ENCODE peak calls at places on chromosome 6, in six cellular contexts. One of them, this sample, is unnamed.

GRCh38 chr6:109892451-109893435 is 85.4 kb upstream of the GPR6 start:
- DNase-seq in stomach: peak; percentile 77
- DNase-seq in fibroblast of lung: no peak
- DNase-seq in CD8-positive, alpha-beta T cell: no peak
- DNase-seq in lower lobe of right lung: peak; percentile 52
- DNase-seq in GM23338: peak; percentile 82
- DNase-seq in this sample: no peak

GRCh38 chr6:107811591-107812218 is 12.4 kb downstream of the SCML4 start:
- DNase-seq in stomach: no peak
- DNase-seq in fibroblast of lung: peak; percentile 22
- DNase-seq in CD8-positive, alpha-beta T cell: peak; percentile 22
- DNase-seq in lower lobe of right lung: no peak
- DNase-seq in GM23338: no peak
- DNase-seq in this sample: no peak

GRCh38 chr6:125931733-125932450 is 24.7 kb upstream of the HINT3 start:
- DNase-seq in stomach: no peak
- DNase-seq in fibroblast of lung: peak; percentile 52
- DNase-seq in CD8-positive, alpha-beta T cell: no peak
- DNase-seq in lower lobe of right lung: no peak
- DNase-seq in GM23338: no peak
- DNase-seq in this sample: no peak

GRCh38 chr6:49550413-49551125 is at the start of gene C6orf141:
- DNase-seq in stomach: peak; percentile 31
- DNase-seq in fibroblast of lung: peak; percentile 59
- DNase-seq in CD8-positive, alpha-beta T cell: no peak
- DNase-seq in lower lobe of right lung: peak; percentile 48
- DNase-seq in GM23338: peak; percentile 88
- DNase-seq in this sample: peak; percentile 56

GRCh38 chr6:143223895-143224294 is 163.2 kb downstream of the AIG1 start:
- DNase-seq in stomach: no peak
- DNase-seq in fibroblast of lung: no peak
- DNase-seq in CD8-positive, alpha-beta T cell: no peak
- DNase-seq in lower lobe of right lung: no peak
- DNase-seq in GM23338: no peak
- DNase-seq in this sample: peak; percentile 66

GRCh38 chr6:158645064-158646022 is 800 bp upstream of the DYNLT1 start:
- DNase-seq in stomach: peak; percentile 14
- DNase-seq in fibroblast of lung: no peak
- DNase-seq in CD8-positive, alpha-beta T cell: no peak
- DNase-seq in lower lobe of right lung: no peak
- DNase-seq in GM23338: no peak
- DNase-seq in this sample: no peak

GRCh38 chr6:18343741-18344140 is 43.4 kb upstream of the RNF144B start:
- DNase-seq in stomach: no peak
- DNase-seq in fibroblast of lung: peak; percentile 81
- DNase-seq in CD8-positive, alpha-beta T cell: no peak
- DNase-seq in lower lobe of right lung: no peak
- DNase-seq in GM23338: no peak
- DNase-seq in this sample: peak; percentile 72

GRCh38 chr6:103027532-103027931 is 1634.0 kb downstream of the GRIK2 start:
- DNase-seq in stomach: no peak
- DNase-seq in fibroblast of lung: no peak
- DNase-seq in CD8-positive, alpha-beta T cell: no peak
- DNase-seq in lower lobe of right lung: no peak
- DNase-seq in GM23338: peak; percentile 55
- DNase-seq in this sample: no peak

GRCh38 chr6:134347916-134348805 is 30.2 kb upstream of the SGK1 start:
- DNase-seq in stomach: no peak
- DNase-seq in fibroblast of lung: peak; percentile 99
- DNase-seq in CD8-positive, alpha-beta T cell: no peak
- DNase-seq in lower lobe of right lung: no peak
- DNase-seq in GM23338: no peak
- DNase-seq in this sample: peak; percentile 89

GRCh38 chr6:30942338-30943060 is 1.7 kb downstream of the MUCL3 start:
- DNase-seq in stomach: peak; percentile 89
- DNase-seq in fibroblast of lung: peak; percentile 78
- DNase-seq in CD8-positive, alpha-beta T cell: no peak
- DNase-seq in lower lobe of right lung: peak; percentile 89
- DNase-seq in GM23338: peak; percentile 99
- DNase-seq in this sample: peak; percentile 63

GRCh38 chr6:117288083-117288715 is 22.8 kb downstream of the VGLL2 start:
- DNase-seq in stomach: no peak
- DNase-seq in fibroblast of lung: peak; percentile 36
- DNase-seq in CD8-positive, alpha-beta T cell: no peak
- DNase-seq in lower lobe of right lung: no peak
- DNase-seq in GM23338: no peak
- DNase-seq in this sample: no peak

GRCh38 chr6:35084041-35084491 is 57.1 kb downstream of the TCP11 start:
- DNase-seq in stomach: no peak
- DNase-seq in fibroblast of lung: no peak
- DNase-seq in CD8-positive, alpha-beta T cell: no peak
- DNase-seq in lower lobe of right lung: no peak
- DNase-seq in GM23338: no peak
- DNase-seq in this sample: no peak

GRCh38 chr6:40341726-40342125 is 245.4 kb downstream of the LRFN2 start:
- DNase-seq in stomach: no peak
- DNase-seq in fibroblast of lung: no peak
- DNase-seq in CD8-positive, alpha-beta T cell: no peak
- DNase-seq in lower lobe of right lung: no peak
- DNase-seq in GM23338: no peak
- DNase-seq in this sample: no peak

GRCh38 chr6:156949376-156949775 is 172.2 kb downstream of the ARID1B start:
- DNase-seq in stomach: no peak
- DNase-seq in fibroblast of lung: peak; percentile 89
- DNase-seq in CD8-positive, alpha-beta T cell: no peak
- DNase-seq in lower lobe of right lung: no peak
- DNase-seq in GM23338: no peak
- DNase-seq in this sample: peak; percentile 64

GRCh38 chr6:92122746-92123145 is 1296.6 kb downstream of the EPHA7 start:
- DNase-seq in stomach: no peak
- DNase-seq in fibroblast of lung: no peak
- DNase-seq in CD8-positive, alpha-beta T cell: no peak
- DNase-seq in lower lobe of right lung: no peak
- DNase-seq in GM23338: peak; percentile 59
- DNase-seq in this sample: no peak
- TF ChIP-seq CTCF in stomach: no peak
- TF ChIP-seq CTCF in fibroblast of lung: no peak
- TF ChIP-seq CTCF in CD8-positive, alpha-beta T cell: no peak
- TF ChIP-seq CTCF in lower lobe of right lung: peak; percentile 14
- TF ChIP-seq CTCF in GM23338: peak; percentile 55
- TF ChIP-seq CTCF in this sample: no peak

GRCh38 chr6:130847546-130847945 is 20.3 kb downstream of the SMLR1 start:
- DNase-seq in stomach: no peak
- DNase-seq in fibroblast of lung: no peak
- DNase-seq in CD8-positive, alpha-beta T cell: no peak
- DNase-seq in lower lobe of right lung: no peak
- DNase-seq in GM23338: no peak
- DNase-seq in this sample: no peak
- H3K4me3 ChIP-seq in stomach: no peak overlapping the region
- H3K4me3 ChIP-seq in fibroblast of lung: no peak overlapping the region
- H3K4me3 ChIP-seq in CD8-positive, alpha-beta T cell: no peak overlapping the region
- H3K4me3 ChIP-seq in lower lobe of right lung: no peak overlapping the region
- H3K4me3 ChIP-seq in GM23338: no peak overlapping the region
- H3K4me3 ChIP-seq in this sample: no peak overlapping the region

GRCh38 chr6:38179300-38179699 is 359.8 kb downstream of the ZFAND3 start:
- DNase-seq in stomach: peak; percentile 15
- DNase-seq in fibroblast of lung: no peak
- DNase-seq in CD8-positive, alpha-beta T cell: no peak
- DNase-seq in lower lobe of right lung: no peak
- DNase-seq in GM23338: no peak
- DNase-seq in this sample: no peak
- TF ChIP-seq CTCF in stomach: no peak
- TF ChIP-seq CTCF in fibroblast of lung: no peak
- TF ChIP-seq CTCF in CD8-positive, alpha-beta T cell: no peak
- TF ChIP-seq CTCF in lower lobe of right lung: no peak
- TF ChIP-seq CTCF in GM23338: peak; percentile 10
- TF ChIP-seq CTCF in this sample: no peak

GRCh38 chr6:149646599-149646998 is 1.9 kb downstream of the KATNA1 start:
- DNase-seq in stomach: no peak
- DNase-seq in fibroblast of lung: no peak
- DNase-seq in CD8-positive, alpha-beta T cell: no peak
- DNase-seq in lower lobe of right lung: no peak
- DNase-seq in GM23338: no peak
- DNase-seq in this sample: no peak
- H3K4me3 ChIP-seq in stomach: no peak overlapping the region
- H3K4me3 ChIP-seq in fibroblast of lung: peak overlapping the region; percentile 96
- H3K4me3 ChIP-seq in CD8-positive, alpha-beta T cell: no peak overlapping the region
- H3K4me3 ChIP-seq in lower lobe of right lung: peak overlapping the region; percentile 88
- H3K4me3 ChIP-seq in GM23338: peak overlapping the region; percentile 91
- H3K4me3 ChIP-seq in this sample: peak overlapping the region; percentile 88

DNA sequence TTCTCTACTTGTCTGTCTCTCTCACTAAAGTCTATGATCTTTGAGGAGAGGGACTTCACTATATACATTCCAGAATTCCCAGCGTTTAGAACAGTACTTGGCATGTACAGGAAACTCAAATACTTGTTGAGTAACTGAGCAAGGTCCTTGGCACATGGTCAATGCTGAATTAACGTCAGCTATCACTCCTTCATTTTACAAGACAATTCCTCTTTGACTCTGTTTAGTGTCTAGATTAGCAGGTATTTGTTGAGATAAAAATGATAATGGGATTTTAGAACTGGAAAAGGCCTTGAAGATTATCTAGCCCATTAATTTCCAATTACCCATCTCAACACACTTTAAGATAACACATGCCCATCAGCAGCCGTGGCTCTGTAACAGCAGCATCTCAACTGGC is 6.6 kb upstream of the GUCA1B start:
- DNase-seq in stomach: no peak
- DNase-seq in fibroblast of lung: no peak
- DNase-seq in CD8-positive, alpha-beta T cell: no peak
- DNase-seq in lower lobe of right lung: no peak
- DNase-seq in GM23338: no peak
- DNase-seq in this sample: no peak
- TF ChIP-seq CTCF in stomach: no peak
- TF ChIP-seq CTCF in fibroblast of lung: no peak
- TF ChIP-seq CTCF in CD8-positive, alpha-beta T cell: no peak
- TF ChIP-seq CTCF in lower lobe of right lung: no peak
- TF ChIP-seq CTCF in GM23338: no peak
- TF ChIP-seq CTCF in this sample: no peak

DNA sequence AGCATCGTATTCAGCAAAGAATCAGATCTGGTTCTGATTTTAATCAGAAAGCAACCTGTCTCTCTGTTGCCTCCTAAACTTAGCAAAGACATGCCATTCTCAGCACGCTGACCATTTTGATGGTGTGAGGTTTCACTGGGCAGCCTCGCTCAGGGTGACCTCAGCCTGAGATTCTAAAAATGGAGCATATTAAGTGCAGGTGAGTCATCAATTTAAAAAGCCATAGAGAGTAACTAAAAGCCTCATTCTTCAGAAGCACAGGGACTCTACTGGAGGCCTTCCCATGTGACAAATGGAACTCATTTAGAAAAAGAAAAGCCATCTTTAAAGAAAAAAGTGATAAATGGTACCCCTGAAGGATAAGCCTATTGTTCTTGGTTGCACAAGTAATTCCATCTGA is 91.3 kb downstream of the FILIP1 start:
- DNase-seq in stomach: no peak
- DNase-seq in fibroblast of lung: peak; percentile 87
- DNase-seq in CD8-positive, alpha-beta T cell: no peak
- DNase-seq in lower lobe of right lung: no peak
- DNase-seq in GM23338: no peak
- DNase-seq in this sample: peak; percentile 89
- H3K4me3 ChIP-seq in stomach: no peak overlapping the region
- H3K4me3 ChIP-seq in fibroblast of lung: no peak overlapping the region
- H3K4me3 ChIP-seq in CD8-positive, alpha-beta T cell: no peak overlapping the region
- H3K4me3 ChIP-seq in lower lobe of right lung: no peak overlapping the region
- H3K4me3 ChIP-seq in GM23338: no peak overlapping the region
- H3K4me3 ChIP-seq in this sample: no peak overlapping the region

GRCh38 chr6:2632943-2633584 is 117.7 kb downstream of the MYLK4 start:
- DNase-seq in stomach: no peak
- DNase-seq in fibroblast of lung: no peak
- DNase-seq in CD8-positive, alpha-beta T cell: no peak
- DNase-seq in lower lobe of right lung: no peak
- DNase-seq in GM23338: no peak
- DNase-seq in this sample: no peak

GRCh38 chr6:2633763-2634150 is 117.0 kb downstream of the MYLK4 start:
- DNase-seq in stomach: no peak
- DNase-seq in fibroblast of lung: no peak
- DNase-seq in CD8-positive, alpha-beta T cell: no peak
- DNase-seq in lower lobe of right lung: no peak
- DNase-seq in GM23338: no peak
- DNase-seq in this sample: no peak

GRCh38 chr6:2630362-2630761 is 120.4 kb downstream of the MYLK4 start:
- DNase-seq in stomach: no peak
- DNase-seq in fibroblast of lung: peak; percentile 98
- DNase-seq in CD8-positive, alpha-beta T cell: no peak
- DNase-seq in lower lobe of right lung: no peak
- DNase-seq in GM23338: no peak
- DNase-seq in this sample: peak; percentile 96

GRCh38 chr6:2632368-2632767 is 118.4 kb downstream of the MYLK4 start:
- DNase-seq in stomach: no peak
- DNase-seq in fibroblast of lung: peak; percentile 80
- DNase-seq in CD8-positive, alpha-beta T cell: no peak
- DNase-seq in lower lobe of right lung: no peak
- DNase-seq in GM23338: no peak
- DNase-seq in this sample: no peak

GRCh38 chr6:2630891-2631458 is 119.7 kb downstream of the MYLK4 start:
- DNase-seq in stomach: no peak
- DNase-seq in fibroblast of lung: peak; percentile 96
- DNase-seq in CD8-positive, alpha-beta T cell: no peak
- DNase-seq in lower lobe of right lung: no peak
- DNase-seq in GM23338: no peak
- DNase-seq in this sample: peak; percentile 50
- TF ChIP-seq CTCF in stomach: no peak
- TF ChIP-seq CTCF in fibroblast of lung: no peak
- TF ChIP-seq CTCF in CD8-positive, alpha-beta T cell: no peak
- TF ChIP-seq CTCF in lower lobe of right lung: no peak
- TF ChIP-seq CTCF in GM23338: no peak
- TF ChIP-seq CTCF in this sample: no peak

DNA sequence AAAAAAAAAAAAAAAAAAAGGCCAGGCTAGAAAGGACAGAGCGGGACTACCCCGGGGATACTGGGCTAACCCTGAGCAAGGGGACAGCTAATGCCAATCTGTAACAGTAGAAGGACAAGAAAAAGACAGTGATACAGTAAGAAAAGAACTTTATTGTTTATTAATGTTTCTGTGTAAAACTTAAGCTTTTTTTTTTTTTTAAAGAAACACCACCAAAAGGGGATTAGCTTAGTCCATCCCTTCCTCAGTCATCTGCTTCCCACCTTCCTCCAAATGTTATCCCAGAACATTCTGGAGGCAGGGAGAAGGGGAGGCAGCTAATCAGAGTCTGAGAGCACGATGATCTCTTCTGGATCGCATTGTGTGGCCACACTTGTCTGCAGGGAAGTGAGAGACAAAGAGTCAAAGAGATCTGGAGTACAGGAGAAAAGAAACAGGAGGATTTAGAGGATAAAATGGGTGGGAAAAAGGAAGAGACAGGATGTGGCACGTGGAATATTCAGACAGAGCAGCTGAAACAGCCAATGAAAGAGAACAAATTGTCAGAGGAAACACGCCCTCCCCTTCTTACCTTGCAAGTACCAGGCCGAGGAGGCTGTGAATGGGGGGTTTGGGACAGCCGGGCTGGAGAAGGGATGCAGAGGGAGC is 1.0 kb upstream of the ZBTB22 start:
- DNase-seq in stomach: no peak
- DNase-seq in fibroblast of lung: no peak
- DNase-seq in CD8-positive, alpha-beta T cell: no peak
- DNase-seq in lower lobe of right lung: no peak
- DNase-seq in GM23338: no peak
- DNase-seq in this sample: no peak
- H3K4me3 ChIP-seq in stomach: peak overlapping the region; percentile 47
- H3K4me3 ChIP-seq in fibroblast of lung: peak overlapping the region; percentile 60
- H3K4me3 ChIP-seq in CD8-positive, alpha-beta T cell: peak overlapping the region; percentile 78
- H3K4me3 ChIP-seq in lower lobe of right lung: peak overlapping the region; percentile 64
- H3K4me3 ChIP-seq in GM23338: peak overlapping the region; percentile 51
- H3K4me3 ChIP-seq in this sample: peak overlapping the region; percentile 53